ENCODE peak calls at places on chromosomes 12 and 14, in nine cellular contexts. I is AG08395; A is activated naive CD4-positive, alpha-beta T cell; E is hippocampal formation; U is HCT116; K is GM23248; R is Calu3; O is DMS153; X is naive thymus-derived CD8-positive, alpha-beta T cell. D is an unnamed sample.

GRCh38 chr14:104135904-104136471 is 2.4 kb upstream of the KIF26A start:
- DNase-seq in I (no peak), A (no peak), E (no peak), U (no peak), K (no peak), R (no peak), O (no peak), X (no peak), D (no peak)

GRCh38 chr12:45974171-45974719 is 16.1 kb downstream of the SCAF11 start:
- DNase-seq in I (no peak), A (no peak), E (no peak), U (no peak), K (peak; percentile 18), R (no peak), O (no peak), X (no peak), D (no peak)

GRCh38 chr12:68373836-68374314 is 41.7 kb upstream of the MDM1 start:
- DNase-seq in I (no peak), A (no peak), E (no peak), U (no peak), K (no peak), R (no peak), O (no peak), X (no peak), D (peak; percentile 75)

GRCh38 chr12:105382771-105383632 is 52.5 kb downstream of the C12orf75 start:
- DNase-seq in I (peak; percentile 77), A (no peak), E (peak; percentile 53), U (peak; percentile 41), K (peak; percentile 89), R (peak; percentile 63), O (peak; percentile 19), X (peak; percentile 63), D (peak; percentile 9)

GRCh38 chr12:51208016-51208660 is 9.7 kb downstream of the POU6F1 start:
- DNase-seq in I (no peak), A (no peak), E (no peak), U (no peak), K (no peak), R (no peak), O (no peak), X (no peak), D (no peak)

GRCh38 chr12:128163096-128163495 is 103.9 kb upstream of the TMEM132C start:
- DNase-seq in I (no peak), A (no peak), E (no peak), U (no peak), K (no peak), R (no peak), O (no peak), X (no peak), D (no peak)

GRCh38 chr14:55438066-55438683 is 2.2 kb downstream of the TBPL2 start:
- DNase-seq in I (peak; percentile 61), A (no peak), E (no peak), U (peak; percentile 57), K (peak; percentile 85), R (peak; percentile 46), O (no peak), X (no peak), D (no peak)

GRCh38 chr12:113030875-113031525 is 25.5 kb upstream of the DTX1 start:
- DNase-seq in I (peak; percentile 74), A (no peak), E (peak; percentile 71), U (peak; percentile 82), K (peak; percentile 73), R (peak; percentile 43), O (peak; percentile 46), X (peak; percentile 14), D (no peak)

GRCh38 chr12:84636801-84637285 is 275.8 kb downstream of the SLC6A15 start:
- DNase-seq in I (peak; percentile 26), A (no peak), E (no peak), U (no peak), K (peak; percentile 43), R (no peak), O (no peak), X (no peak), D (no peak)

GRCh38 chr12:93448796-93449195 is 7.0 kb upstream of the UBE2N start:
- DNase-seq in I (no peak), A (no peak), E (no peak), U (no peak), K (no peak), R (no peak), O (no peak), X (no peak), D (no peak)

GRCh38 chr14:65277580-65278270 is 134.8 kb upstream of the FUT8 start:
- DNase-seq in I (no peak), A (no peak), E (peak; percentile 83), U (no peak), K (no peak), R (no peak), O (no peak), X (no peak), D (no peak)

GRCh38 chr12:45235087-45236025 is 19.5 kb downstream of the ANO6 start:
- DNase-seq in I (peak; percentile 39), A (no peak), E (no peak), U (peak; percentile 62), K (peak; percentile 71), R (peak; percentile 34), O (no peak), X (no peak), D (peak; percentile 17)

GRCh38 chr12:62468935-62469334 is 2.3 kb downstream of the MON2 start:
- DNase-seq in I (no peak), A (no peak), E (no peak), U (no peak), K (no peak), R (no peak), O (no peak), X (no peak), D (no peak)

GRCh38 chr12:55467836-55468235 is 2.1 kb downstream of the OR6C70 start:
- DNase-seq in I (no peak), A (no peak), E (no peak), U (no peak), K (no peak), R (no peak), O (no peak), X (no peak), D (no peak)

GRCh38 chr14:61461808-61462275 is 140.5 kb downstream of the PRKCH start:
- DNase-seq in I (peak; percentile 74), A (no peak), E (peak; percentile 76), U (peak; percentile 34), K (peak; percentile 79), R (peak; percentile 50), O (peak; percentile 51), X (peak; percentile 76), D (no peak)

GRCh38 chr12:52349196-52349595 is 18.1 kb downstream of the KRT85 start:
- DNase-seq in I (no peak), A (no peak), E (no peak), U (no peak), K (no peak), R (no peak), O (no peak), X (no peak), D (no peak)

GRCh38 chr14:79468491-79468890 is 742.8 kb downstream of the DIO2 start:
- DNase-seq in I (no peak), A (no peak), E (no peak), U (no peak), K (no peak), R (no peak), O (no peak), X (no peak), D (no peak)

GRCh38 chr12:11728154-11728755 is 78.8 kb downstream of the ETV6 start:
- DNase-seq in I (no peak), A (no peak), E (no peak), U (no peak), K (no peak), R (no peak), O (no peak), X (no peak), D (no peak)

GRCh38 chr12:124636138-124636968 is 68.9 kb upstream of the NCOR2 start:
- DNase-seq in I (peak; percentile 33), A (no peak), E (no peak), U (peak; percentile 40), K (peak; percentile 66), R (peak; percentile 65), O (no peak), X (peak; percentile 17), D (peak; percentile 87)

GRCh38 chr14:106844608-106845285 is 1318.4 kb downstream of the TMEM121 start:
- DNase-seq in I (no peak), A (no peak), E (no peak), U (no peak), K (no peak), R (peak; percentile 81), O (no peak), X (peak; percentile 70), D (peak; percentile 69)

GRCh38 chr12:3173008-3173553 is 95.9 kb downstream of the TSPAN9 start:
- DNase-seq in I (no peak), A (no peak), E (no peak), U (no peak), K (no peak), R (no peak), O (peak; percentile 62), X (no peak), D (no peak)

GRCh38 chr14:22314183-22314820 is 274.7 kb downstream of the DAD1 start:
- DNase-seq in I (peak; percentile 58), A (no peak), E (peak; percentile 70), U (peak; percentile 60), K (peak; percentile 71), R (peak; percentile 57), O (no peak), X (peak; percentile 25), D (no peak)

D was measured in activated CD4-positive, alpha-beta memory T cell treated with anti-CD3 and anti-CD28 coated beads for 36 hours.